ENCODE peak calls at places on chromosomes 5 and 9, in eight cellular contexts. One of them, this sample, is unnamed.

GRCh38 chr9:87567988-87568800 is 70.5 kb downstream of the DAPK1 start:
- DNase-seq in activated CD4-positive, CD25-positive, alpha-beta regulatory T cell: no peak
- DNase-seq in T-helper 2 cell: no peak
- DNase-seq in activated naive CD8-positive, alpha-beta T cell treated with anti-CD3 and anti-CD28 coated beads, Interleukin-2, amount 50 U/mL, for 24 hours: no peak
- DNase-seq in NCI-H345: no peak
- DNase-seq in NCI-H1092: no peak
- DNase-seq in testis: no peak
- DNase-seq in D341Med: no peak
- DNase-seq in this sample: no peak

GRCh38 chr5:55308254-55308836 is 556 bp downstream of the MTREX start:
- DNase-seq in activated CD4-positive, CD25-positive, alpha-beta regulatory T cell: no peak
- DNase-seq in T-helper 2 cell: peak
- DNase-seq in activated naive CD8-positive, alpha-beta T cell treated with anti-CD3 and anti-CD28 coated beads, Interleukin-2, amount 50 U/mL, for 24 hours: peak
- DNase-seq in NCI-H345: no peak
- DNase-seq in NCI-H1092: no peak
- DNase-seq in testis: peak
- DNase-seq in D341Med: peak
- DNase-seq in this sample: no peak

GRCh38 chr9:35746583-35746982 is 2.4 kb downstream of the GBA2 start:
- DNase-seq in activated CD4-positive, CD25-positive, alpha-beta regulatory T cell: no peak
- DNase-seq in T-helper 2 cell: no peak
- DNase-seq in activated naive CD8-positive, alpha-beta T cell treated with anti-CD3 and anti-CD28 coated beads, Interleukin-2, amount 50 U/mL, for 24 hours: no peak
- DNase-seq in NCI-H345: no peak
- DNase-seq in NCI-H1092: no peak
- DNase-seq in testis: no peak
- DNase-seq in D341Med: no peak
- DNase-seq in this sample: no peak

GRCh38 chr5:149128023-149128875 is 13.0 kb upstream of the ABLIM3 start:
- DNase-seq in activated CD4-positive, CD25-positive, alpha-beta regulatory T cell: no peak
- DNase-seq in T-helper 2 cell: no peak
- DNase-seq in activated naive CD8-positive, alpha-beta T cell treated with anti-CD3 and anti-CD28 coated beads, Interleukin-2, amount 50 U/mL, for 24 hours: peak
- DNase-seq in NCI-H345: peak
- DNase-seq in NCI-H1092: no peak
- DNase-seq in testis: peak
- DNase-seq in D341Med: peak
- DNase-seq in this sample: no peak

GRCh38 chr5:76782444-76782843 is 36.4 kb upstream of the F2RL1 start:
- DNase-seq in activated CD4-positive, CD25-positive, alpha-beta regulatory T cell: no peak
- DNase-seq in T-helper 2 cell: no peak
- DNase-seq in activated naive CD8-positive, alpha-beta T cell treated with anti-CD3 and anti-CD28 coated beads, Interleukin-2, amount 50 U/mL, for 24 hours: no peak
- DNase-seq in NCI-H345: no peak
- DNase-seq in NCI-H1092: no peak
- DNase-seq in testis: no peak
- DNase-seq in D341Med: no peak
- DNase-seq in this sample: no peak

GRCh38 chr5:5699062-5699461 is 276.6 kb downstream of the ICE1 start:
- DNase-seq in activated CD4-positive, CD25-positive, alpha-beta regulatory T cell: no peak
- DNase-seq in T-helper 2 cell: no peak
- DNase-seq in activated naive CD8-positive, alpha-beta T cell treated with anti-CD3 and anti-CD28 coated beads, Interleukin-2, amount 50 U/mL, for 24 hours: peak
- DNase-seq in NCI-H345: no peak
- DNase-seq in NCI-H1092: no peak
- DNase-seq in testis: peak
- DNase-seq in D341Med: no peak
- DNase-seq in this sample: no peak

GRCh38 chr5:65482727-65483473 is 1.2 kb upstream of the ADAMTS6 start:
- DNase-seq in activated CD4-positive, CD25-positive, alpha-beta regulatory T cell: no peak
- DNase-seq in T-helper 2 cell: peak
- DNase-seq in activated naive CD8-positive, alpha-beta T cell treated with anti-CD3 and anti-CD28 coated beads, Interleukin-2, amount 50 U/mL, for 24 hours: no peak
- DNase-seq in NCI-H345: peak
- DNase-seq in NCI-H1092: no peak
- DNase-seq in testis: peak
- DNase-seq in D341Med: no peak
- DNase-seq in this sample: no peak

GRCh38 chr9:16028516-16028915 is 475.7 kb downstream of the CCDC171 start:
- DNase-seq in activated CD4-positive, CD25-positive, alpha-beta regulatory T cell: no peak
- DNase-seq in T-helper 2 cell: no peak
- DNase-seq in activated naive CD8-positive, alpha-beta T cell treated with anti-CD3 and anti-CD28 coated beads, Interleukin-2, amount 50 U/mL, for 24 hours: no peak
- DNase-seq in NCI-H345: no peak
- DNase-seq in NCI-H1092: no peak
- DNase-seq in testis: no peak
- DNase-seq in D341Med: no peak
- DNase-seq in this sample: no peak

GRCh38 chr9:113298924-113299770 is 4.0 kb downstream of the RNF183 start:
- DNase-seq in activated CD4-positive, CD25-positive, alpha-beta regulatory T cell: no peak
- DNase-seq in T-helper 2 cell: no peak
- DNase-seq in activated naive CD8-positive, alpha-beta T cell treated with anti-CD3 and anti-CD28 coated beads, Interleukin-2, amount 50 U/mL, for 24 hours: no peak
- DNase-seq in NCI-H345: peak
- DNase-seq in NCI-H1092: peak
- DNase-seq in testis: no peak
- DNase-seq in D341Med: no peak
- DNase-seq in this sample: no peak

GRCh38 chr5:157613385-157614245 is 38.0 kb upstream of the ADAM19 start:
- DNase-seq in activated CD4-positive, CD25-positive, alpha-beta regulatory T cell: no peak
- DNase-seq in T-helper 2 cell: peak
- DNase-seq in activated naive CD8-positive, alpha-beta T cell treated with anti-CD3 and anti-CD28 coated beads, Interleukin-2, amount 50 U/mL, for 24 hours: no peak
- DNase-seq in NCI-H345: no peak
- DNase-seq in NCI-H1092: no peak
- DNase-seq in testis: no peak
- DNase-seq in D341Med: no peak
- DNase-seq in this sample: no peak

GRCh38 chr5:62093981-62094380 is 212.0 kb upstream of the KIF2A start:
- DNase-seq in activated CD4-positive, CD25-positive, alpha-beta regulatory T cell: no peak
- DNase-seq in T-helper 2 cell: no peak
- DNase-seq in activated naive CD8-positive, alpha-beta T cell treated with anti-CD3 and anti-CD28 coated beads, Interleukin-2, amount 50 U/mL, for 24 hours: no peak
- DNase-seq in NCI-H345: peak
- DNase-seq in NCI-H1092: peak
- DNase-seq in testis: peak
- DNase-seq in D341Med: peak
- DNase-seq in this sample: no peak

GRCh38 chr9:83138422-83139135 is 75.6 kb upstream of the RASEF start:
- DNase-seq in activated CD4-positive, CD25-positive, alpha-beta regulatory T cell: no peak
- DNase-seq in T-helper 2 cell: no peak
- DNase-seq in activated naive CD8-positive, alpha-beta T cell treated with anti-CD3 and anti-CD28 coated beads, Interleukin-2, amount 50 U/mL, for 24 hours: no peak
- DNase-seq in NCI-H345: no peak
- DNase-seq in NCI-H1092: no peak
- DNase-seq in testis: no peak
- DNase-seq in D341Med: no peak
- DNase-seq in this sample: no peak

GRCh38 chr5:150661821-150662596 is 958 bp downstream of the MYOZ3 start:
- DNase-seq in activated CD4-positive, CD25-positive, alpha-beta regulatory T cell: no peak
- DNase-seq in T-helper 2 cell: no peak
- DNase-seq in activated naive CD8-positive, alpha-beta T cell treated with anti-CD3 and anti-CD28 coated beads, Interleukin-2, amount 50 U/mL, for 24 hours: no peak
- DNase-seq in NCI-H345: no peak
- DNase-seq in NCI-H1092: no peak
- DNase-seq in testis: no peak
- DNase-seq in D341Med: no peak
- DNase-seq in this sample: no peak

GRCh38 chr5:71537681-71538080 is 49.5 kb upstream of the MCCC2 start:
- DNase-seq in activated CD4-positive, CD25-positive, alpha-beta regulatory T cell: no peak
- DNase-seq in T-helper 2 cell: no peak
- DNase-seq in activated naive CD8-positive, alpha-beta T cell treated with anti-CD3 and anti-CD28 coated beads, Interleukin-2, amount 50 U/mL, for 24 hours: no peak
- DNase-seq in NCI-H345: no peak
- DNase-seq in NCI-H1092: no peak
- DNase-seq in testis: no peak
- DNase-seq in D341Med: peak
- DNase-seq in this sample: no peak

GRCh38 chr5:120873083-120873482 is 409.0 kb downstream of the PRR16 start:
- DNase-seq in activated CD4-positive, CD25-positive, alpha-beta regulatory T cell: no peak
- DNase-seq in T-helper 2 cell: no peak
- DNase-seq in activated naive CD8-positive, alpha-beta T cell treated with anti-CD3 and anti-CD28 coated beads, Interleukin-2, amount 50 U/mL, for 24 hours: no peak
- DNase-seq in NCI-H345: no peak
- DNase-seq in NCI-H1092: no peak
- DNase-seq in testis: no peak
- DNase-seq in D341Med: no peak
- DNase-seq in this sample: no peak

GRCh38 chr9:4490705-4491620 is 695 bp downstream of the SLC1A1 start:
- DNase-seq in activated CD4-positive, CD25-positive, alpha-beta regulatory T cell: no peak
- DNase-seq in T-helper 2 cell: no peak
- DNase-seq in activated naive CD8-positive, alpha-beta T cell treated with anti-CD3 and anti-CD28 coated beads, Interleukin-2, amount 50 U/mL, for 24 hours: no peak
- DNase-seq in NCI-H345: peak
- DNase-seq in NCI-H1092: peak
- DNase-seq in testis: peak
- DNase-seq in D341Med: peak
- DNase-seq in this sample: no peak